ENCODE peak calls at places on chromosome 9, in five cellular contexts. M is osteoblast, X is stomach, S is spleen, J is GM12878. V is an unnamed sample.

GRCh38 chr9:38022995-38023394 is 46.0 kb downstream of the SHB start:
- DNase-seq in M (peak; percentile 41), X (peak; percentile 82), S (no peak), J (no peak), V (no peak)

GRCh38 chr9:21933865-21934264 is 60.3 kb downstream of the CDKN2A start:
- DNase-seq in M (peak; percentile 56), X (no peak), S (no peak), J (no peak), V (no peak)

GRCh38 chr9:19720374-19720773 is 68.5 kb downstream of the SLC24A2 start:
- DNase-seq in M (peak; percentile 4), X (no peak), S (no peak), J (no peak), V (no peak)

GRCh38 chr9:121196389-121196788 is 5.3 kb downstream of the RAB14 start:
- DNase-seq in M (no peak), X (no peak), S (no peak), J (no peak), V (no peak)

GRCh38 chr9:114047717-114048116 is 30.4 kb downstream of the AMBP start:
- DNase-seq in M (peak; percentile 41), X (peak; percentile 40), S (no peak), J (no peak), V (peak; percentile 49)

GRCh38 chr9:104091028-104091590 is 3.0 kb upstream of the SMC2 start:
- DNase-seq in M (no peak), X (no peak), S (no peak), J (no peak), V (no peak)

GRCh38 chr9:97980479-97980803 is 2.7 kb upstream of the ANP32B start:
- DNase-seq in M (no peak), X (no peak), S (no peak), J (no peak), V (peak; percentile 71)

GRCh38 chr9:24932785-24933184 is 387.1 kb upstream of the IZUMO3 start:
- DNase-seq in M (no peak), X (no peak), S (no peak), J (no peak), V (no peak)

GRCh38 chr9:33445389-33445881 is 2.0 kb downstream of the AQP3 start:
- DNase-seq in M (no peak), X (peak; percentile 86), S (no peak), J (no peak), V (no peak)

GRCh38 chr9:121499427-121500164 is at the start of gene GGTA1:
- DNase-seq in M (peak; percentile 94), X (peak; percentile 58), S (peak; percentile 90), J (no peak), V (peak; percentile 80)

GRCh38 chr9:116153765-116154333 is at the start of gene PAPPA:
- DNase-seq in M (peak; percentile 70), X (no peak), S (no peak), J (no peak), V (no peak)

GRCh38 chr9:11194249-11194648 is 581.4 kb upstream of the PTPRD start:
- DNase-seq in M (no peak), X (peak; percentile 75), S (no peak), J (no peak), V (no peak)

GRCh38 chr9:92679413-92680165 is 9.7 kb upstream of the IPPK start:
- DNase-seq in M (no peak), X (no peak), S (no peak), J (no peak), V (no peak)

GRCh38 chr9:692636-693459 is 148.6 kb upstream of the DMRT1 start:
- DNase-seq in M (no peak), X (no peak), S (no peak), J (no peak), V (no peak)

GRCh38 chr9:114176601-114177295 is 21.4 kb downstream of the COL27A1 start:
- DNase-seq in M (no peak), X (no peak), S (peak; percentile 45), J (no peak), V (no peak)

DNA sequence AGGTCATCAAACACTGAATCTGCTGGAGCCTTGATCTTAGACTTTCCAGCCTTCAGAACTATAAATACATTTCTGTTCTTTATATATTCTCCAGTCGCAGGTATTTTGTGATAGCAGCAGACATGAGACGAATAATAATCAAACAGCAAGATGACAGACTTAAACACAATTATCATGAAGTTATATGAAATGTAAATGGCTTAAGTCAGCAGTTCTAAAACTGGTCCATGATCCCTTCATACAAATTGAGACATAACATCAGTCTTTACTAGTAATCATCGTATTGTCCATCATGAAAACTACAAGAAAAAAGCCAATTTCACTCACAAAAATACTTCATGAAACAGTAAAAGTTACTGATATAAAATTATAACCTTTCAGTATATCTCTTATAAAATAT is 101.8 kb downstream of the ZDHHC21 start:
- DNase-seq in M (no peak), X (no peak), S (no peak), J (no peak), V (no peak)
- H3K9me3 ChIP-seq in M (no peaks in the 10 kb centered on the region), X (peaks cover 8% of the 10 kb centered on the region), S (no peaks in the 10 kb centered on the region), J (no peaks in the 10 kb centered on the region), V (peaks cover 10% of the 10 kb centered on the region)

GRCh38 chr9:77488439-77489126 is 159.5 kb downstream of the GNA14 start:
- DNase-seq in M (peak; percentile 73), X (no peak), S (no peak), J (no peak), V (no peak)
- TF ChIP-seq CTCF in M (peak; percentile 66), X (no peak), S (no peak), J (peak; percentile 13), V (no peak)

GRCh38 chr9:135000647-135001245 is 83.0 kb upstream of the FCN1 start:
- DNase-seq in M (peak; percentile 47), X (no peak), S (no peak), J (no peak), V (no peak)
- H3K9me3 ChIP-seq in M (peaks cover 2% of the 10 kb centered on the region), X (peaks cover 37% of the 10 kb centered on the region), S (peaks cover 30% of the 10 kb centered on the region), J (peaks cover 1% of the 10 kb centered on the region), V (no peaks in the 10 kb centered on the region)

GRCh38 chr9:85505612-85506011 is 236.1 kb downstream of the AGTPBP1 start:
- DNase-seq in M (no peak), X (no peak), S (no peak), J (no peak), V (no peak)

GRCh38 chr9:85510830-85511504 is 230.8 kb downstream of the AGTPBP1 start:
- DNase-seq in M (no peak), X (no peak), S (no peak), J (no peak), V (no peak)

GRCh38 chr9:85502815-85503643 is 238.7 kb downstream of the AGTPBP1 start:
- DNase-seq in M (no peak), X (no peak), S (no peak), J (no peak), V (no peak)

GRCh38 chr9:85511746-85512145 is 230.0 kb downstream of the AGTPBP1 start:
- DNase-seq in M (no peak), X (no peak), S (no peak), J (no peak), V (no peak)

GRCh38 chr9:85508616-85509015 is 233.1 kb downstream of the AGTPBP1 start:
- DNase-seq in M (no peak), X (no peak), S (no peak), J (no peak), V (no peak)
- TF ChIP-seq CTCF in M (no peak), X (no peak), S (no peak), J (no peak), V (no peak)

DNA sequence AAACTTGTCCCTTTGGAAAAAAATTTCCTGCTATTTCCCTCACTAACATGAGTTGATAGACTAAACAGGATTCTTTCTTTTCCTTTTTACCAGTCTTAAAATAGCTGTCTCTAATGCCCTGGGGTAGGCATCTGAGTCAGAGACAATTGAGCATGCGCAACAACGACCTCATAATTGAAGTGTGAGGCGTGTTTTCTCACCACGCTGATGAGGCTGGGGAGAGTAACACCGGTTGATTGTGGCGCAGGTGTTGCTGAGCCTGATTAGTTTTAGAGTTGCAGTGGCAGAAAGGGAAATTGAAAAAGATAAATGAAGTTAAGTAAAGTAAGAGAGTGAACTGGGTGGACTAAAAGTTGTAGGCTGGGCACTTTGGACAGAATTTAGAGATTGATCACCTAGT is 213.7 kb downstream of the TLR4 start:
- DNase-seq in M (no peak), X (no peak), S (no peak), J (no peak), V (no peak)
- H3K9me3 ChIP-seq in M (no peaks in the 10 kb centered on the region), X (no peaks in the 10 kb centered on the region), S (no peaks in the 10 kb centered on the region), J (no peaks in the 10 kb centered on the region), V (no peaks in the 10 kb centered on the region)

DNA sequence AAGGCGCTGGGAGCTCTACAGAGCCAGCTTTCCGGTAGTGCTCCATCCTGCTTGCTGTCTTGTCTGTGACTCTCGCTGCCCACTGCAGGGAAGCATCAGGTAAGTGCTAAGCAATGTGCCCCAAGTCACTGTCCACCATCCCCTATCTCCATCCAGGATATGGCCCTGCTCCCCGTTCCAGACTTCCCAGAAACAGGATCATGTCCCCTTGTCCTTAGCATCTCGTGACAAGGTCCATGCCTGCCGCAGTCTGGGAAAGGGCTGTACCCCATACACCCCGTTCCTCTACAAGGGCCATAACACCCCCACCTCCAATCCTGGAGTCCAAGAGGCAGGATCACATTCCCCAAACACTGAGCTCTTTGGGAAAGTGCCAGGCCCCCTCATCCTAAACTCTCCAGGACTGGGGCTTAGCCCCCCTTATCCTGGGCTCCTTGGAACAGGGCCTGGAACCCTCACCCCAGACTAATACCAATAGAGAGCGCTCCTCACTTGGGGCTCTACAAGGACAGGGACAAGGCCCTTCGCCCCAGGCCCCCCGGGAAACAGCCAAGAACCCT is 566 bp downstream of the RPP25L start:
- DNase-seq in M (no peak), X (no peak), S (no peak), J (no peak), V (no peak)
- TF ChIP-seq CTCF in M (no peak), X (no peak), S (no peak), J (no peak), V (no peak)

DNA sequence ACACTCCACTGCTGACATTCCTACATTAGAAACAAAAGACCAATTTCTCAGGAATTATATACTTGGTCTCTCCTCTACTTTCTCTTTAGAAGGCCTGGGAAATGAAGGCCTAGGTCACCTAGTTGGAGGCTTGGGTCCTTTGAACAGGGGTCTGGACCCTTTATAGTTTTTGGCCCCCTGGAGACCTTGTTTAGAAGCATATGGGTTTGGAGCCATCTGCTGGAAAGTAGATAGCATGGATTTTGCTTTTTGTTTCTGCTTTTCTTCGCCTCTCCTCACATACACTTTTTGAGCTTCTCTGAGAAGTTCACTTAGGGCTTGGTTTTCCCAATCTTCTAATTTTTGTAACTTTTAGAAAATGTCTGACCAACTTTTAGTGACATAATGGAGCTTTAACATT is 67.1 kb upstream of the CDK20 start:
- DNase-seq in M (no peak), X (no peak), S (no peak), J (no peak), V (no peak)
- H3K9me3 ChIP-seq in M (peaks cover 23% of the 10 kb centered on the region), X (peaks cover 40% of the 10 kb centered on the region), S (peaks cover 42% of the 10 kb centered on the region), J (no peaks in the 10 kb centered on the region), V (peaks cover 44% of the 10 kb centered on the region)

V was measured in tibial artery.